ENCODE peak calls at places on chromosomes 6 and 20, in four cellular contexts. E is SK-N-SH, I is SJSA1, D is A673. B is an unnamed sample.

GRCh38 chr20:56422131-56422823 is 10.2 kb downstream of the CASS4 start:
- DNase-seq in D (peak; percentile 15), E (no peak), I (no peak), B (no peak)

GRCh38 chr20:40668449-40669228 is 20.4 kb downstream of the MAFB start:
- DNase-seq in I (no peak), D (no peak), E (peak; percentile 74), B (no peak)

GRCh38 chr20:6081236-6081635 is 27.4 kb upstream of the LRRN4 start:
- DNase-seq in E (no peak), I (no peak), D (no peak), B (peak; percentile 74)

GRCh38 chr6:99002826-99003225 is 55.1 kb upstream of the FBXL4 start:
- DNase-seq in I (no peak), E (peak; percentile 58), D (peak; percentile 55), B (peak; percentile 36)

GRCh38 chr6:37170273-37171140 is 555 bp downstream of the PIM1 start:
- DNase-seq in D (peak; percentile 63), I (peak; percentile 70), E (peak; percentile 81), B (peak; percentile 88)

GRCh38 chr6:3280091-3280490 is 21.3 kb downstream of the PSMG4 start:
- DNase-seq in I (no peak), D (no peak), E (no peak), B (peak; percentile 39)

GRCh38 chr6:150891886-150892485 is 26.5 kb downstream of the MTHFD1L start:
- DNase-seq in I (peak; percentile 61), E (peak; percentile 53), D (peak; percentile 81), B (peak; percentile 62)

GRCh38 chr20:23282546-23282945 is 68.0 kb upstream of the NXT1 start:
- DNase-seq in D (no peak), E (no peak), I (no peak), B (no peak)

GRCh38 chr6:38867726-38868125 is 152.6 kb downstream of the DNAH8 start:
- DNase-seq in I (no peak), E (no peak), D (no peak), B (no peak)

GRCh38 chr20:22590662-22591061 is 6.3 kb upstream of the FOXA2 start:
- DNase-seq in D (no peak), I (no peak), E (no peak), B (no peak)

GRCh38 chr6:40930555-40930954 is 108.5 kb downstream of the UNC5CL start:
- DNase-seq in E (no peak), D (no peak), I (no peak), B (no peak)

GRCh38 chr6:136335736-136336362 is 46.2 kb upstream of the BCLAF1 start:
- DNase-seq in I (no peak), D (no peak), E (no peak), B (no peak)

GRCh38 chr20:25188218-25188617 is 7.3 kb upstream of the ENTPD6 start:
- DNase-seq in D (no peak), I (no peak), E (no peak), B (no peak)

GRCh38 chr6:4344317-4344899 is 209.0 kb upstream of the ECI2 start:
- DNase-seq in I (no peak), D (no peak), E (no peak), B (peak; percentile 63)

GRCh38 chr6:72674842-72675241 is 53.0 kb downstream of the KCNQ5 start:
- DNase-seq in I (no peak), D (no peak), E (no peak), B (no peak)

GRCh38 chr6:165895421-165896165 is 232.6 kb upstream of the PDE10A start:
- DNase-seq in I (no peak), E (no peak), D (no peak), B (no peak)

GRCh38 chr6:144036064-144036873 is 28.2 kb upstream of the PLAGL1 start:
- DNase-seq in E (no peak), D (peak; percentile 3), I (no peak), B (peak; percentile 62)

GRCh38 chr6:31541059-31541657 is 645 bp downstream of the DDX39B start:
- DNase-seq in D (peak; percentile 66), I (no peak), E (peak; percentile 52), B (peak; percentile 37)

GRCh38 chr6:31394381-31394780 is 9.0 kb upstream of the MICA start:
- DNase-seq in E (no peak), I (no peak), D (no peak), B (no peak)

GRCh38 chr20:2295886-2296544 is at the start of gene TGM3:
- DNase-seq in I (peak; percentile 55), D (no peak), E (no peak), B (no peak)

GRCh38 chr20:6819599-6819998 is 52.1 kb downstream of the BMP2 start:
- DNase-seq in E (no peak), I (no peak), D (no peak), B (no peak)

GRCh38 chr6:35713006-35713405 is 23.8 kb upstream of the ARMC12 start:
- DNase-seq in I (no peak), E (no peak), D (no peak), B (no peak)

GRCh38 chr6:3147914-3148757 is 9.2 kb downstream of the TUBB2A start:
- DNase-seq in E (no peak), I (no peak), D (no peak), B (peak; percentile 69)

GRCh38 chr6:108711094-108711493 is 137.1 kb upstream of the ARMC2 start:
- DNase-seq in I (no peak), D (no peak), E (no peak), B (no peak)

DNA sequence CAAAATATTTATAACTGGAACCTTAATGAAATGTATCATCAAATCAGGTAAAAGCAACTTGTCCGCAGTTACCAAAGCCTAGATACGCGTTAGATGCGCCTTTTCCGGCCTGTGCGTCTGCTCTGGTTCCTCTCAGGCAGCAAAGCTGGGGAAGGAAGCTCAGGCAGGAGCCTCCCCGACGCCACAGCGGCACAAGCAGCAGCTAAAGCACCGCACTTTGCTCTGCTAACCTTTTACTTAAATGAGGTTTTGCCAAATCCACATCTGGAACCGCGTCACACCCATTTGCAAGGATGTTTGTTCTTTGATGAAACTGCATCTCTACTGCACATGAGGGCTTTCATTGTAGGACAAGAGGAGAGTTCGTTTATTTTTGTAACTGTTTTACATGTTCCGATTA is 36.8 kb downstream of the THBS2 start:
- DNase-seq in I (no peak), E (peak; percentile 0), D (no peak), B (no peak)
- H3K36me3 ChIP-seq in I (no peaks in the 10 kb centered on the region), E (peaks cover 20% of the 10 kb centered on the region), D (no peaks in the 10 kb centered on the region), B (peaks cover 76% of the 10 kb centered on the region)

GRCh38 chr6:90583179-90583578 is 3.7 kb downstream of the MAP3K7 start:
- DNase-seq in I (no peak), E (no peak), D (no peak), B (no peak)
- H3K4me3 ChIP-seq in I (no peak overlapping the region), E (no peak overlapping the region), D (no peak overlapping the region), B (no peak overlapping the region)

DNA sequence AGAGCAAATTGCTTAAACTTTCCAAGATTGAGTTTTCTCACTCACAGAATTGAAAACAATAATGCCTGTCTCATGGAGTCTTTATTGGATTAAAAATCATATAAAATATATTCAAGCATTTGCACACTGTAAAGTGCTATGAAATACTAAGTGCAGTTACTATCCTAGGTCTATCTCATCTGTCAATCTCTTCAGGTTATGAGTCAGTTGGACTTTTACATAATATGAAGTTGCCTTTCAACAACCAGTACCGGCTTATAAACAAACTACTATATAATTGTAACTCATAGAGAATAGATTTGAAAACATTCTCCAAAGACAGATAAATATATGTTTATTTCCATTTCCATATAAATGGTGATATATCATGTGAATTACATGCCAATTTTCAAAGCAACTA is 20.4 kb upstream of the GSTA4 start:
- DNase-seq in E (no peak), I (no peak), D (no peak), B (no peak)
- H3K36me3 ChIP-seq in E (peaks cover 71% of the 10 kb centered on the region), I (peaks cover 46% of the 10 kb centered on the region), D (peaks cover 17% of the 10 kb centered on the region), B (peaks cover 33% of the 10 kb centered on the region)

DNA sequence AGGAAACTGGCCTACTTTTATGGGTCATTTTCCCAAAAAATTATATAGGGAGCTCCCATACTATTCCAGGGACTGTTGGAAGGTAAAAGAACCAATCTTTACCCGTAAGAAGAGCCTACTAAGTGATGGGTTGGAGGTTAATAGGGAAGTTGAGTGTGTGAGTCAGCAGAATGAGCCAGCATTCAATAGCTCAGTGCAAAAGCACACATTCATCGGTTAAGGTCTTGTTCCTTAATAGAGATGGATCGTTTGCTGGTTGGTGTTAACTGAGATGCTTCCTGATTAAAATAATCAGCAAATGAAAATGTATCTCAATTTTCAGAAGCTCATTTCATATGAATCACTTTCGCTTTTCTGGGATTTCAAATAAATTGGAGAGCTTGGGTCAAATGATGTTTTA is 115.3 kb upstream of the MRPS10 start:
- DNase-seq in I (no peak), E (no peak), D (no peak), B (no peak)
- H3K4me3 ChIP-seq in I (no peak overlapping the region), E (no peak overlapping the region), D (no peak overlapping the region), B (no peak overlapping the region)

GRCh38 chr6:33800248-33800647 is 3.6 kb downstream of the MLN start:
- DNase-seq in I (no peak), D (no peak), E (no peak), B (peak; percentile 17)
- H3K36me3 ChIP-seq in I (no peaks in the 10 kb centered on the region), D (no peaks in the 10 kb centered on the region), E (no peaks in the 10 kb centered on the region), B (no peaks in the 10 kb centered on the region)

DNA sequence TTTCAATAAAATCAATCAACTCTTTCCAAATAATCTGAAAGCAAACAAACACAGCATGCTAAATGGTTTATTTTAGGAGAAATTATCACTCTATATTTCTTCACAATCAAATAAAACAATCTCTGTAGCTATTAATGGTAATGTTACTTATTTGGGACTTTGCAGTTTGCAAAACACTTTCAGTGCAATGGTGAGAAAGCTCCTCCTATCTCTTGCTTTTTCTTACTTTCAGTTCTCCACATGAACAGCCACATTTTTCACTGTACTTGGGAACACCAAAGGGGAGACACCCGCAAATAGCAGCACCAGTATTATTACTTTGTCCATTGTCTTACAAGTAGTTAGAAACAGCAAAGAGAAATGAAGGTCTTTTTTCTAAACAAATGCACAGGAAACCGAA is 92.4 kb downstream of the DST start:
- DNase-seq in D (no peak), E (no peak), I (no peak), B (no peak)
- H3K4me3 ChIP-seq in D (no peak overlapping the region), E (no peak overlapping the region), I (no peak overlapping the region), B (no peak overlapping the region)

DNA sequence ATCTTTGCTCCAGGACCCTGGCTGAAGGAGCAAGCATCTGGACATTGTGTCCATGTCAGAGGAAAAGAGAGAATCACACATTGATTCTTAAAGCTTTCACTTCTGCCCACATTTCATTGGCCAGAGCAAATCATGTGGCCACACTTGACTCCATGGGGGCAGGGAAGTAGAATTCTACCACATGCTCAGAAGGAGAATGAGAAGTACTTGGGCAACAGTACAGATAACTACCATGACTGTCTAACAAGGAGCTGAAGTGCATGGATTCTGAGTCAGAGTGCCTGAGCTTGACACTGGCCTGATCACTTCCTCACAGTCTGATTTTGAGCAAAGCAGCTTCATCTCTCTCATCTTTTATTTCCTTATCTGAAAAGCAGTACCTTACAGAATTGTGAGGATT is 38.6 kb downstream of the GHRH start:
- DNase-seq in D (peak; percentile 4), I (no peak), E (no peak), B (peak; percentile 90)
- H3K36me3 ChIP-seq in D (peaks cover 65% of the 10 kb centered on the region), I (peaks cover 67% of the 10 kb centered on the region), E (peaks cover 58% of the 10 kb centered on the region), B (peaks cover 49% of the 10 kb centered on the region)

DNA sequence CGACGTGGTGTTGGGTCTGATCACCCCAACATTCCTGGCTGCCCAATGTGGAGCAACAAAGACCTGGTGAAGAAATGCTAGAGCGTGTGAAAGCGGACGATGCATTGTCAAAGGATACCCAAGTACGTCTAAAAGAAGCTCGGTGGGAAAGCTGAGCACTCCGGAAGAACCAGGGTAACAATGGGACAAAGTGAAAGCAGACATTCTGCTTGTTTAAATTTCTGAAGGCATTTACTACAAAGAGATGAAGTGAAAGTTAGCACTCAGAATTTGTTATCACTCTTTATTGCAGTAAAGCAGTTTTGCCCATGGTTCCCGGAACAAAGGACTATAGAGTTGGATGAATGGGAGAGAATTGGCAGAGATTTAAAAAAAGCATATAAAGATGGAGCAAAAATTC is 12.8 kb upstream of the IRAK1BP1 start:
- DNase-seq in E (no peak), D (peak; percentile 49), I (no peak), B (no peak)
- H3K4me3 ChIP-seq in E (no peak overlapping the region), D (peak overlapping the region; percentile 27), I (no peak overlapping the region), B (no peak overlapping the region)

B was measured in osteoblast.